ENCODE peak calls at places on chromosomes 13 and 19, in ten cellular contexts. W is sigmoid colon, L is choroid plexus epithelial cell, T is glutamatergic neuron, E is AG04450, G is uterus, Q is WTC11, H is astrocyte of the cerebellum, I is IMR-90, Z is astrocyte of the spinal cord. M is an unnamed sample.

GRCh38 chr13:20425819-20426219 is 99.8 kb downstream of the CRYL1 start:
- DNase-seq in L (no peak), W (no peak), Q (no peak), H (no peak), E (no peak), T (peak), G (no peak), I (no peak), Z (no peak), M (no peak)

GRCh38 chr13:30864352-30865130 is 41.5 kb upstream of the MEDAG start:
- DNase-seq in T (no peak), W (no peak), Z (peak), G (peak), E (peak), I (peak), L (peak), H (peak), Q (no peak), M (no peak)

GRCh38 chr19:45870798-45871197 is 6.7 kb downstream of the FOXA3 start:
- DNase-seq in H (no peak), T (no peak), Z (no peak), E (no peak), I (no peak), Q (no peak), L (no peak), G (no peak), W (no peak), M (no peak)

GRCh38 chr13:80000679-80001509 is 340.0 kb downstream of the SPRY2 start:
- DNase-seq in W (no peak), E (no peak), T (no peak), I (no peak), G (no peak), H (no peak), L (no peak), Z (no peak), Q (no peak), M (no peak)

GRCh38 chr19:8089664-8090601 is 37.4 kb downstream of the CCL25 start:
- DNase-seq in L (no peak), Q (no peak), G (no peak), T (no peak), I (no peak), H (no peak), Z (no peak), W (no peak), E (no peak), M (no peak)

GRCh38 chr19:45178262-45179062 is at the start of gene BLOC1S3:
- DNase-seq in Q (peak), Z (peak), L (peak), I (peak), W (peak), T (peak), H (peak), E (peak), G (peak), M (peak)

GRCh38 chr13:26941345-26942174 is 181.0 kb upstream of the GPR12 start:
- DNase-seq in G (no peak), H (no peak), E (peak), I (peak), Z (peak), Q (no peak), T (no peak), L (peak), W (no peak), M (no peak)

GRCh38 chr13:99276706-99277105 is 18.5 kb upstream of the GPR18 start:
- DNase-seq in E (no peak), H (no peak), I (no peak), G (no peak), W (no peak), T (no peak), L (no peak), Z (no peak), Q (peak), M (no peak)

GRCh38 chr13:79503069-79503468 is 22.1 kb downstream of the NDFIP2 start:
- DNase-seq in L (no peak), H (no peak), Q (no peak), T (no peak), E (no peak), Z (no peak), W (no peak), G (no peak), I (no peak), M (no peak)

GRCh38 chr13:47281981-47282380 is 385.1 kb upstream of the HTR2A start:
- DNase-seq in H (no peak), Q (no peak), W (no peak), E (no peak), T (no peak), G (no peak), Z (no peak), I (no peak), L (no peak), M (no peak)

GRCh38 chr19:28349604-28350003 is 863.3 kb downstream of the UQCRFS1 start:
- DNase-seq in H (no peak), Q (no peak), G (no peak), T (no peak), Z (no peak), W (no peak), E (no peak), I (no peak), L (no peak), M (no peak)

GRCh38 chr19:46951236-46951986 is 68.2 kb upstream of the NPAS1 start:
- DNase-seq in Z (no peak), W (no peak), T (peak), I (peak), H (no peak), E (no peak), G (no peak), Q (no peak), L (no peak), M (peak)

GRCh38 chr19:334296-335071 is 10.1 kb downstream of the MIER2 start:
- DNase-seq in Z (no peak), E (no peak), T (no peak), L (no peak), Q (no peak), G (no peak), I (no peak), H (no peak), W (peak), M (no peak)

GRCh38 chr13:26476111-26476743 is 81.3 kb upstream of the WASF3 start:
- DNase-seq in Q (peak), Z (peak), E (no peak), H (no peak), G (peak), L (peak), I (peak), W (no peak), T (peak), M (no peak)

GRCh38 chr19:30522359-30522758 is 150.2 kb downstream of the ZNF536 start:
- DNase-seq in E (no peak), I (no peak), H (no peak), Z (no peak), L (no peak), W (no peak), Q (no peak), T (no peak), G (no peak), M (no peak)

GRCh38 chr13:113305208-113305607 is 8.2 kb downstream of the LAMP1 start:
- DNase-seq in E (no peak), Q (no peak), L (peak), W (no peak), H (no peak), I (peak), Z (peak), T (no peak), G (no peak), M (no peak)

GRCh38 chr19:53123400-53123799 is 9.3 kb downstream of the ZNF415 start:
- DNase-seq in I (no peak), L (no peak), Z (no peak), T (no peak), Q (no peak), E (no peak), H (no peak), W (no peak), G (no peak), M (no peak)

GRCh38 chr13:66835040-66835628 is 395.0 kb downstream of the PCDH9 start:
- DNase-seq in G (peak), T (peak), W (peak), Z (peak), H (peak), I (peak), E (peak), L (peak), Q (peak), M (peak)

GRCh38 chr13:24834902-24835510 is 71.0 kb downstream of the RNF17 start:
- DNase-seq in E (no peak), I (no peak), H (no peak), Z (no peak), G (no peak), W (no peak), T (no peak), L (no peak), Q (no peak), M (no peak)

GRCh38 chr13:76038920-76039716 is 403.0 kb downstream of the LMO7 start:
- DNase-seq in E (no peak), W (no peak), T (no peak), H (no peak), G (no peak), I (no peak), Q (peak), Z (no peak), L (no peak), M (peak)

GRCh38 chr19:10074153-10074552 is 12.0 kb upstream of the SHFL start:
- DNase-seq in W (no peak), Q (no peak), G (no peak), H (no peak), E (no peak), T (no peak), L (peak), Z (no peak), I (peak), M (peak)

DNA sequence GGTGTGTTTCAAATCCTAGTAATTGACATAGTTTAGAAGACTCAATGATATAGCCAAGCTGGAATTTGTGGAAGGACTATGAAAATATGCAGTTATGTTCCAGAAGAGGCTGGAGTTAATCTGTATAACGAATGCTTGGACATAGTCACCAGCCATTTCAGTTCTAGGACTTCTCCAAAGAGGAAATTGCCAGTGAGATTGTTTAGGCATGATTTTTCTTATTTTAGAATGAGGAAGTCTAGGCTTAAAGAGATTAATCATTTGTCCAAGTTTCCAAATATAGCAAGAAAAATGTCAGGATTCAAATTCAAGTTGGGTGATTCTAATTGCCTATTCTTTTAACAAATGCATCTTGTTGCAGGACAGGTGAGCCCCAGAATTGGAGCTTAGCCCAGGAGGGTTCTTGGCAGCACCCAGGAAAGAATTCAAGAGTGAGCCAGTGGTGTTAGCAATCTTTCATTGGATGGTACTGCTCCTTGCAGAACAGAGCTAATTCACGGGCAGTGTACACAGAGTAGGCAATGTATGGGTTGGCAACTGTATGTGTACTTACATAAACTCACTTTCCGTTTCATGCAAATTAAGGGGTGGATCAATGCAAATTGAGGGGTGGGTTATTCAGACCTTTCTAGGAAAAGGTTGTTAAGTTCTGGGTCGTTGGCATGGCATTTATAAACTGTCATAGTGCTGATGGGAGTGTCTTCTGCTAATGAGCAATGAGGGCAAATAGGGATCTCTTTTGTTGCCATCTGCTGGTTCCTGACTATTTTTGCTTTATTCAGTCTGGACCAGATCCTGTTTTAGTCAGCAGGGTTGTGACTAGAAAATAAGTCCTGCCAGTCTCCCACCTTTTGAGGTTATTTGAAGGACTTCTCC is 763.2 kb upstream of the SLITRK1 start:
- DNase-seq in W (no peak), G (no peak), E (peak), L (peak), Q (no peak), T (no peak), H (no peak), I (peak), Z (peak), M (no peak)
- TF ChIP-seq CTCF in W (no peak), G (no peak), E (no peak), L (no peak), Q (no peak), T (no peak), H (no peak), I (no peak), Z (no peak), M (no peak)

DNA sequence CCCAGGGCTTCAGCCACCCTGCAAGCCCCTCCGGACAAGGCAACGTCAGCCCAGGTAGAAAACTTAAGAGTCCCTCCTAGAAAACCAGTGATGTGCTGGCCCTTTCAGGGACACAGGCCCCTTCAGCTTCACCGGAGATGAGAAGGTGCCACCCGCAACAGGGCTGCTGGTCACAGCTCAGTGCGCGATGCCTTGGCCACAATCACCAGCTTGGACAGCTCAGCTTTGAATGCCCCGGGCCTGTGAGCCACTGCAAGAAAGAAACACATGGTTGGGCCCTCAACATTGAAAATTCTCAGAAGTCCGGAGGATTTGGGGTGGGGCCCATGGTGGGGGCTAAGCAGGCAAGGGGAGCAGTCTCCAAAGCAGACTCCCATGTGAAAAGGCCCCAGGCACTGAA is 12.3 kb downstream of the MYDGF start:
- DNase-seq in I (no peak), E (no peak), G (no peak), W (no peak), L (no peak), T (no peak), Z (no peak), H (no peak), Q (no peak), M (no peak)
- TF ChIP-seq CTCF in I (no peak), E (no peak), G (no peak), W (no peak), L (no peak), T (no peak), Z (no peak), H (no peak), Q (no peak), M (no peak)

DNA sequence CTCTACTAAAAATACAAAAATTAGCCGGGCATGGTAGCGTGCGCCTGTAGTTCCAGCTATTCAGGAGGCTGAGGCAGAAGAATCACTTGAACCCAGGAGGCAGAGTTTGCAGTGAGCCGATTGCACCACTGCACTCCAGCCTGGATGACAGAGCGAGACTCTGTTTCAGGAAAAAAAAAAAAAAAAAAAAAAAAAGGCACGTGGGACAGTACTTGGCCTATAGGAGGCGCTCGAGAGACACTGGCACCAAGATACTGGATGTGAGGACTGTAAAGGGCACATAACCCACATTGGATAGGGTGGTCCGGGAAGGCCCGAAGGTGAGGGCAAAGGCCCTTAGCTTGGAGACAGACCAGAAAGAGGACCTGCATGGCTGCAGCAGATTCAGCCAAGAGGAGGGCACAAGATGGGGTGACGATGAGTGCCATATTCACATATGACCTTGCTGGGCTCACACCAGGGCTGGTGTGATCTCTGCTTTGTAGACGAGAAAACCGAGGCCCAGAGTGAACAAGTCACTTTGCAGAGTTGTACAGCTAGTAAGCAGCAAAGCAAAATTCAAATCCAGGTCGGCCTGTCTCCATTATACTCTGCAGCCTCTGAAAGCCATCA is 89.4 kb downstream of the DPF1 start:
- DNase-seq in Z (peak), W (no peak), H (no peak), Q (peak), E (no peak), I (peak), T (peak), L (peak), G (no peak), M (peak)
- TF ChIP-seq CTCF in Z (peak), W (no peak), H (peak), Q (peak), E (peak), I (peak), T (peak), L (peak), G (no peak), M (peak)

DNA sequence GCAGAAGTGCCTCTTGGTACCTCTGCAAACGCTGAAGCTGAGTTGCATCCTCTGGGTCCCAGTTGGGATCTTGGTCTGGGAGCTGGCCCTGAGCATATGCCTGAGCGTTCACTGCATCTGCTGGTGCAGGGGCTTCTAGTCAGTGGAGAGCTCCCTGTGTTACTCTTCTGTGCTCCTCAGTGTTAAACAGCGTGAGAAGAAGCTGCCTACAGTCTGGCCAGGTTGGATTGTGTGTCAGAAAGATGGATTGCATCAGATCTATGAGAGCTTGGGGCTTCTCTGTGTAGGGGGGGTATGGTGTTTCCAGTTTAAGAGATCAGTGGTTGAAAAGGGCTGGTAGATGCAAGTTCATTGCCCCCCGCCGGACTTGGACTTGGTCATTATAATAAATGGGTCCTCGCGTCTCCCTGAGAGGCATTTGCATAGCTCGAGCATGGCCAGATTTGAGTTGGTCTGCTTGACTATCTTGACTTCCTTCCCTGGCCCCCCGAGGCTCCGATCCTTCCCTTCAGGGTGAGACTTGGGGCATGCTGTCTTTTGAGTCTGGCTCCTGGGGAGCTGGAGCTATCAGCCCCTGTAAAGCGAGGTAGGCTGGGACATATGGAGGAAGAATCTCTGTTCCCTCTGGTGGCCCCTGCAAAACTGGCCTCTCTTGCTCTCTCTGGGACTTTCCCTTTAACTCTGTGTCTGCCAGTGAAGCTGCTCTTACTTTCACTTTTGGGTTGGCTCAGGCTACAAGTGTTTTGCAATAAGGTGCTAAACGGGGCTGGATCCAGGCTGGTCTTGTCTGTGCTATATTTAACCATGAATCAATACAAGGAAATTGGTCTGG is 52.9 kb downstream of the OR10H4 start:
- DNase-seq in Z (peak), T (no peak), W (no peak), E (peak), L (peak), I (peak), G (peak), Q (no peak), H (no peak), M (peak)
- TF ChIP-seq CTCF in Z (no peak), T (no peak), W (no peak), E (no peak), L (peak), I (peak), G (no peak), Q (no peak), H (no peak), M (no peak)

GRCh38 chr19:18160792-18161690 is 8.1 kb downstream of the PIK3R2 start:
- DNase-seq in E (no peak), G (peak), Q (peak), T (peak), Z (peak), I (peak), H (no peak), L (peak), W (peak), M (peak)

GRCh38 chr19:18160441-18160791 is 7.5 kb downstream of the PIK3R2 start:
- DNase-seq in I (no peak), W (no peak), Q (no peak), T (no peak), Z (no peak), E (no peak), H (no peak), G (no peak), L (no peak), M (no peak)

GRCh38 chr19:18159810-18160209 is 6.8 kb downstream of the PIK3R2 start:
- DNase-seq in H (no peak), E (no peak), I (no peak), T (no peak), W (no peak), L (no peak), G (no peak), Q (no peak), Z (no peak), M (no peak)

GRCh38 chr19:18164072-18164471 is 9.5 kb upstream of the IFI30 start:
- DNase-seq in Z (no peak), L (no peak), G (no peak), T (no peak), I (no peak), W (no peak), H (no peak), E (no peak), Q (no peak), M (no peak)

DNA sequence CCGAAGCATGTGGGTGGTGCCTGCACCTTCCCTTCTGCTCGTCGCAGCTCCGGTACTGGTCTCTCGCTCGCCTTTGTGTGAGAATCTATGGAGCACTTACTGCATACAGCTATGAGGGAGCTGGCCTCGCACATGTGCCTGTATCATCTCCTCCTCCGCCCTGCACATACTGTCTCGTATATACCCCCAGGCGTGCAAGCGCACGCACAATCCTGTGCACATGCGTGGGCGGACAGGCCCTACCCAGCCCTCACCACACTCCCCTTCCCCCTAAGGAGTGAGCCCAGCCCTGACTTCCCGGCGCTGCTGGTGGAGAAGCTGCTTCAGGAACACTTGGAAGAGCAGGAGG is 8.7 kb downstream of the PIK3R2 start:
- DNase-seq in Z (no peak), W (no peak), G (no peak), Q (no peak), H (no peak), T (no peak), E (no peak), L (no peak), I (no peak), M (no peak)
- TF ChIP-seq CTCF in Z (no peak), W (no peak), G (no peak), Q (no peak), H (no peak), T (peak), E (no peak), L (no peak), I (no peak), M (no peak)

GRCh38 chr13:67841071-67841470 is 610.9 kb upstream of the PCDH9 start:
- DNase-seq in G (no peak), T (no peak), L (no peak), Z (no peak), I (no peak), W (no peak), H (no peak), Q (peak), E (no peak), M (no peak)
- TF ChIP-seq CTCF in G (no peak), T (no peak), L (no peak), Z (no peak), I (no peak), W (no peak), H (no peak), Q (peak), E (no peak), M (no peak)